ENCODE peak calls at places on chromosomes 2 and 18, in seven cellular contexts. W is PC-3, X is HCT116, I is hepatocyte, Z is GM23248, O is MM.1S, Y is neural progenitor cell. Q is an unnamed sample.

GRCh38 chr18:55688066-55688465 is 100.1 kb upstream of the TCF4 start:
- DNase-seq in X (no peak), I (no peak), W (peak), Z (no peak), Y (no peak), O (no peak), Q (no peak)

GRCh38 chr2:159126653-159127052 is 158.2 kb downstream of the TANC1 start:
- DNase-seq in Y (no peak), X (no peak), I (no peak), Z (peak), O (no peak), W (peak), Q (no peak)

GRCh38 chr18:48719988-48720654 is 181.3 kb downstream of the CTIF start:
- DNase-seq in Z (peak), X (no peak), Y (no peak), I (no peak), W (no peak), O (no peak), Q (no peak)

GRCh38 chr2:107582487-107582886 is 244.2 kb upstream of the RGPD4 start:
- DNase-seq in Z (no peak), X (no peak), O (no peak), I (no peak), Y (no peak), W (peak), Q (no peak)

GRCh38 chr2:72983500-72984039 is 66.3 kb downstream of the EMX1 start:
- DNase-seq in Z (no peak), Y (no peak), W (no peak), I (no peak), X (no peak), O (no peak), Q (no peak)

GRCh38 chr18:34742761-34743366 is 32.8 kb downstream of the DTNA start:
- DNase-seq in Y (no peak), X (no peak), Z (no peak), I (no peak), O (no peak), W (no peak), Q (no peak)

GRCh38 chr18:73848656-73849055 is 299.0 kb downstream of the FBXO15 start:
- DNase-seq in Z (peak), O (no peak), W (peak), I (no peak), Y (no peak), X (no peak), Q (no peak)

GRCh38 chr2:100919316-100919715 is 82.8 kb upstream of the RPL31 start:
- DNase-seq in Y (peak), X (no peak), O (no peak), W (no peak), Z (no peak), I (no peak), Q (peak)

GRCh38 chr2:36192978-36193377 is 162.6 kb upstream of the CRIM1 start:
- DNase-seq in W (no peak), Z (no peak), O (no peak), I (no peak), Y (no peak), X (no peak), Q (no peak)

GRCh38 chr2:238652053-238652770 is 195.7 kb upstream of the TWIST2 start:
- DNase-seq in I (no peak), O (no peak), Y (no peak), W (no peak), Z (no peak), X (no peak), Q (no peak)

GRCh38 chr2:74332550-74333174 is 10.6 kb downstream of the SLC4A5 start:
- DNase-seq in X (no peak), Y (no peak), O (no peak), W (no peak), I (no peak), Z (no peak), Q (no peak)

GRCh38 chr2:128379021-128380005 is 60.6 kb upstream of the HS6ST1 start:
- DNase-seq in I (peak), Y (peak), O (no peak), Z (peak), X (no peak), W (no peak), Q (no peak)
- TF ChIP-seq EZH2phosphoT487 in I (no peak), Y (no peak), O (no peak), Z (no peak), X (no peak), W (no peak), Q (no peak)

GRCh38 chr18:13136689-13137040 is 81.9 kb upstream of the LDLRAD4 start:
- DNase-seq in Z (peak), O (no peak), I (no peak), W (no peak), Y (no peak), X (no peak), Q (peak)
- TF ChIP-seq EZH2 in Z (no peak), O (no peak), I (peak), W (no peak), Y (no peak), X (no peak), Q (no peak)

GRCh38 chr2:196293751-196294486 is 122.5 kb upstream of the STK17B start:
- DNase-seq in I (peak), X (no peak), Z (peak), W (peak), Y (no peak), O (no peak), Q (no peak)
- TF ChIP-seq EZH2phosphoT487 in I (no peak), X (no peak), Z (no peak), W (no peak), Y (no peak), O (no peak), Q (no peak)

GRCh38 chr2:44940053-44940494 is 1.4 kb upstream of the SIX3 start:
- DNase-seq in O (no peak), Y (peak), W (no peak), X (no peak), I (no peak), Z (no peak), Q (no peak)

GRCh38 chr2:44937688-44938240 is 3.7 kb upstream of the SIX3 start:
- DNase-seq in I (no peak), Z (peak), X (peak), O (no peak), W (no peak), Y (peak), Q (peak)

GRCh38 chr2:44936715-44937687 is 4.5 kb upstream of the SIX3 start:
- DNase-seq in X (no peak), W (no peak), O (no peak), Y (peak), I (no peak), Z (no peak), Q (peak)

GRCh38 chr2:44939074-44940052 is 2.1 kb upstream of the SIX3 start:
- DNase-seq in Y (peak), O (no peak), I (no peak), W (no peak), Z (no peak), X (no peak), Q (peak)

GRCh38 chr2:44938287-44939073 is 3.0 kb upstream of the SIX3 start:
- DNase-seq in I (no peak), O (no peak), X (no peak), Y (peak), Z (peak), W (peak), Q (peak)
- TF ChIP-seq EZH2 in I (peak), O (no peak), X (no peak), Y (no peak), Z (peak), W (no peak), Q (peak)

GRCh38 chr2:31523871-31524492 is 56.8 kb downstream of the SRD5A2 start:
- DNase-seq in O (peak), W (peak), X (peak), Y (peak), Z (peak), I (peak), Q (peak)
- TF ChIP-seq EZH2phosphoT487 in O (no peak), W (no peak), X (no peak), Y (no peak), Z (no peak), I (no peak), Q (no peak)

GRCh38 chr2:222295368-222296041 is 3.3 kb downstream of the PAX3 start:
- DNase-seq in I (no peak), X (no peak), Z (no peak), Y (peak), O (peak), W (no peak), Q (peak)
- TF ChIP-seq EZH2 in I (peak), X (no peak), Z (no peak), Y (peak), O (no peak), W (no peak), Q (peak)

Q was measured in GM23338.